ENCODE peak calls at places on chromosomes 11 and 22, in eight cellular contexts. One of them, this sample, is unnamed.

GRCh38 chr11:76601272-76601671 is 69.3 kb downstream of the LRRC32 start:
- DNase-seq in sciatic nerve: no peak
- DNase-seq in cardiac muscle cell: no peak
- DNase-seq in aorta: no peak
- DNase-seq in nucleus accumbens: no peak
- DNase-seq in head of caudate nucleus: peak; percentile 7
- DNase-seq in RWPE1: no peak
- DNase-seq in EH: no peak
- DNase-seq in this sample: no peak

GRCh38 chr11:130151196-130151595 is 8.4 kb upstream of the ST14 start:
- DNase-seq in sciatic nerve: no peak
- DNase-seq in RWPE1: no peak
- DNase-seq in EH: no peak
- DNase-seq in head of caudate nucleus: no peak
- DNase-seq in aorta: no peak
- DNase-seq in cardiac muscle cell: no peak
- DNase-seq in nucleus accumbens: no peak
- DNase-seq in this sample: no peak

GRCh38 chr11:13012037-13012693 is 3.0 kb downstream of the RASSF10 start:
- DNase-seq in RWPE1: no peak
- DNase-seq in nucleus accumbens: no peak
- DNase-seq in cardiac muscle cell: peak; percentile 27
- DNase-seq in EH: no peak
- DNase-seq in aorta: no peak
- DNase-seq in sciatic nerve: no peak
- DNase-seq in head of caudate nucleus: no peak
- DNase-seq in this sample: no peak

GRCh38 chr11:80280737-80281136 is 839.9 kb upstream of the TENM4 start:
- DNase-seq in head of caudate nucleus: no peak
- DNase-seq in aorta: no peak
- DNase-seq in EH: no peak
- DNase-seq in RWPE1: no peak
- DNase-seq in sciatic nerve: no peak
- DNase-seq in cardiac muscle cell: no peak
- DNase-seq in nucleus accumbens: no peak
- DNase-seq in this sample: no peak

GRCh38 chr22:37777122-37777687 is 30.5 kb upstream of the GCAT start:
- DNase-seq in sciatic nerve: no peak
- DNase-seq in nucleus accumbens: no peak
- DNase-seq in cardiac muscle cell: peak; percentile 59
- DNase-seq in aorta: no peak
- DNase-seq in head of caudate nucleus: peak; percentile 19
- DNase-seq in RWPE1: peak; percentile 77
- DNase-seq in EH: peak; percentile 86
- DNase-seq in this sample: no peak

GRCh38 chr11:87173185-87174039 is 135.7 kb downstream of the TMEM135 start:
- DNase-seq in cardiac muscle cell: peak; percentile 32
- DNase-seq in head of caudate nucleus: no peak
- DNase-seq in sciatic nerve: no peak
- DNase-seq in aorta: no peak
- DNase-seq in nucleus accumbens: no peak
- DNase-seq in EH: peak; percentile 70
- DNase-seq in RWPE1: peak; percentile 43
- DNase-seq in this sample: no peak

GRCh38 chr22:26610072-26610958 is 7.5 kb downstream of the CRYBB1 start:
- DNase-seq in sciatic nerve: no peak
- DNase-seq in head of caudate nucleus: peak; percentile 33
- DNase-seq in RWPE1: peak; percentile 43
- DNase-seq in cardiac muscle cell: peak; percentile 91
- DNase-seq in aorta: peak; percentile 82
- DNase-seq in nucleus accumbens: no peak
- DNase-seq in EH: peak; percentile 96
- DNase-seq in this sample: peak; percentile 45

GRCh38 chr11:70846781-70847400 is 405.5 kb downstream of the SHANK2 start:
- DNase-seq in RWPE1: no peak
- DNase-seq in sciatic nerve: no peak
- DNase-seq in head of caudate nucleus: no peak
- DNase-seq in cardiac muscle cell: no peak
- DNase-seq in aorta: no peak
- DNase-seq in nucleus accumbens: no peak
- DNase-seq in EH: no peak
- DNase-seq in this sample: no peak

GRCh38 chr22:20031732-20032406 is 11.0 kb downstream of the TANGO2 start:
- DNase-seq in head of caudate nucleus: no peak
- DNase-seq in cardiac muscle cell: no peak
- DNase-seq in RWPE1: peak; percentile 49
- DNase-seq in EH: no peak
- DNase-seq in nucleus accumbens: no peak
- DNase-seq in sciatic nerve: no peak
- DNase-seq in aorta: no peak
- DNase-seq in this sample: no peak

GRCh38 chr11:121508449-121508848 is 55.7 kb upstream of the SORL1-AS1 start:
- DNase-seq in aorta: no peak
- DNase-seq in cardiac muscle cell: no peak
- DNase-seq in EH: no peak
- DNase-seq in sciatic nerve: no peak
- DNase-seq in head of caudate nucleus: no peak
- DNase-seq in RWPE1: no peak
- DNase-seq in nucleus accumbens: no peak
- DNase-seq in this sample: no peak

GRCh38 chr11:76763573-76764348 is 19.4 kb upstream of the TSKU start:
- DNase-seq in aorta: peak; percentile 78
- DNase-seq in head of caudate nucleus: peak; percentile 22
- DNase-seq in EH: peak; percentile 94
- DNase-seq in cardiac muscle cell: peak; percentile 95
- DNase-seq in sciatic nerve: no peak
- DNase-seq in nucleus accumbens: no peak
- DNase-seq in RWPE1: peak; percentile 40
- DNase-seq in this sample: no peak

GRCh38 chr11:85822814-85823213 is 11.9 kb upstream of the SYTL2 start:
- DNase-seq in head of caudate nucleus: no peak
- DNase-seq in aorta: no peak
- DNase-seq in EH: peak; percentile 73
- DNase-seq in cardiac muscle cell: peak; percentile 35
- DNase-seq in sciatic nerve: no peak
- DNase-seq in RWPE1: no peak
- DNase-seq in nucleus accumbens: no peak
- DNase-seq in this sample: no peak

GRCh38 chr11:70462818-70463477 is 64.6 kb downstream of the CTTN start:
- DNase-seq in RWPE1: no peak
- DNase-seq in sciatic nerve: no peak
- DNase-seq in aorta: peak; percentile 44
- DNase-seq in head of caudate nucleus: peak; percentile 36
- DNase-seq in cardiac muscle cell: no peak
- DNase-seq in nucleus accumbens: no peak
- DNase-seq in EH: no peak
- DNase-seq in this sample: no peak

GRCh38 chr11:8826145-8826786 is 84.7 kb upstream of the AKIP1 start:
- DNase-seq in nucleus accumbens: no peak
- DNase-seq in EH: peak; percentile 96
- DNase-seq in aorta: no peak
- DNase-seq in head of caudate nucleus: no peak
- DNase-seq in cardiac muscle cell: peak; percentile 84
- DNase-seq in RWPE1: no peak
- DNase-seq in sciatic nerve: no peak
- DNase-seq in this sample: no peak